ENCODE peak calls at places on chromosomes 6 and 20, in ten cellular contexts. W is stimulated activated CD4-positive, alpha-beta T cell treated with anti-CD3 and anti-CD28 coated beads, Interleukin-1b, Interleukin-23, amount 100 ng/mL, for 24 hours; Z is HT-29; Y is EL; E is pancreas; F is T-helper 9 cell; T is stimulated activated CD8-positive, alpha-beta memory T cell treated with anti-CD3 and anti-CD28 coated beads, Interleukin-7, amount 100 ng/mL, for 1 hour; L is ACHN; V is GM10248; J is mammary epithelial cell. R is an unnamed sample.

GRCh38 chr6:142537612-142538478 is 236.0 kb downstream of the ADGRG6 start:
- DNase-seq in V (no peak), Z (peak), E (no peak), Y (peak), W (no peak), T (no peak), L (peak), J (peak), F (no peak), R (no peak)

GRCh38 chr20:10306440-10307358 is 88.1 kb downstream of the SNAP25 start:
- DNase-seq in T (no peak), W (no peak), L (peak), F (no peak), Y (peak), J (peak), E (no peak), Z (no peak), V (no peak), R (no peak)

GRCh38 chr6:142187209-142187608 is 40.1 kb downstream of the VTA1 start:
- DNase-seq in W (no peak), L (no peak), E (no peak), Z (no peak), Y (no peak), J (no peak), F (no peak), T (no peak), V (no peak), R (no peak)

GRCh38 chr20:50304883-50305635 is 114.4 kb downstream of the CEBPB start:
- DNase-seq in E (peak), F (no peak), J (peak), L (no peak), T (no peak), V (no peak), W (no peak), Z (no peak), Y (peak), R (peak)

GRCh38 chr6:13614126-13614925 is 809 bp upstream of the NOL7 start:
- DNase-seq in J (no peak), F (no peak), L (peak), E (peak), W (no peak), Y (peak), Z (peak), V (peak), T (peak), R (peak)

GRCh38 chr6:90285611-90286381 is 10.8 kb downstream of the BACH2 start:
- DNase-seq in W (no peak), Z (peak), F (peak), V (peak), E (peak), J (peak), L (peak), Y (peak), T (peak), R (peak)

GRCh38 chr6:34239893-34240292 is 3.2 kb downstream of the HMGA1 start:
- DNase-seq in T (no peak), L (no peak), Z (peak), J (no peak), W (no peak), F (no peak), E (peak), V (no peak), Y (no peak), R (no peak)

GRCh38 chr6:63440057-63440456 is 120.3 kb upstream of the LGSN start:
- DNase-seq in Y (no peak), J (peak), T (no peak), Z (peak), L (no peak), F (no peak), W (no peak), E (no peak), V (no peak), R (no peak)